ENCODE peak calls at places on chromosomes 3 and 15, in five cellular contexts. K, T, Y, V and S are unnamed samples.

GRCh38 chr15:38002883-38003477 is 68.5 kb downstream of the TMCO5A start:
- DNase-seq in Y (peak; percentile 33), V (no peak), T (no peak), K (peak; percentile 41), S (peak; percentile 20)

GRCh38 chr3:160016972-160017371 is 28.3 kb downstream of the IL12A start:
- DNase-seq in V (no peak), Y (no peak), K (no peak), T (no peak), S (no peak)

GRCh38 chr3:159797771-159798170 is 190.9 kb upstream of the IL12A start:
- DNase-seq in T (no peak), K (no peak), Y (no peak), V (no peak), S (no peak)

GRCh38 chr3:52396907-52397591 is 47.9 kb downstream of the SEMA3G start:
- DNase-seq in Y (no peak), V (no peak), K (no peak), T (no peak), S (no peak)

GRCh38 chr3:73601031-73601430 is 23.7 kb downstream of the PDZRN3 start:
- DNase-seq in Y (no peak), V (no peak), K (no peak), T (no peak), S (no peak)

GRCh38 chr3:196193037-196193737 is 18.0 kb downstream of the ZDHHC19 start:
- DNase-seq in Y (no peak), T (no peak), K (no peak), V (no peak), S (peak; percentile 52)

GRCh38 chr3:59655616-59656015 is 605.8 kb upstream of the CFAP20DC start:
- DNase-seq in T (no peak), Y (no peak), V (no peak), K (no peak), S (no peak)

GRCh38 chr3:33722186-33722585 is 4.1 kb upstream of the CLASP2 start:
- DNase-seq in Y (no peak), T (no peak), V (no peak), K (no peak), S (no peak)

GRCh38 chr3:177354461-177354860 is 157.2 kb upstream of the TBL1XR1 start:
- DNase-seq in Y (no peak), T (no peak), K (no peak), V (no peak), S (no peak)

GRCh38 chr15:101167791-101168462 is 83.9 kb downstream of the CHSY1 start:
- DNase-seq in K (peak; percentile 77), Y (no peak), T (no peak), V (peak; percentile 79), S (no peak)

GRCh38 chr3:17023006-17023664 is 138.4 kb downstream of the PLCL2 start:
- DNase-seq in K (no peak), Y (peak; percentile 42), T (no peak), V (no peak), S (no peak)

GRCh38 chr3:101091489-101091888 is 98.3 kb upstream of the ABI3BP start:
- DNase-seq in K (no peak), T (no peak), Y (no peak), V (no peak), S (no peak)

GRCh38 chr15:22868928-22869327 is 30.5 kb downstream of the NIPA2 start:
- DNase-seq in Y (no peak), T (no peak), K (no peak), V (no peak), S (no peak)

GRCh38 chr15:64681424-64682024 is 93.9 kb downstream of the RBPMS2 start:
- DNase-seq in K (no peak), V (no peak), T (no peak), Y (no peak), S (no peak)

GRCh38 chr15:74535388-74536084 is 5.5 kb upstream of the ARID3B start:
- DNase-seq in K (no peak), T (no peak), V (no peak), Y (no peak), S (no peak)

GRCh38 chr15:43769584-43770228 is 7.1 kb downstream of the ELL3 start:
- DNase-seq in Y (no peak), V (peak; percentile 75), K (no peak), T (no peak), S (no peak)

GRCh38 chr15:68204776-68205557 is at the start of gene CALML4:
- DNase-seq in V (peak; percentile 76), T (peak; percentile 88), Y (no peak), K (peak; percentile 77), S (no peak)

GRCh38 chr3:74520895-74521294 is 93.6 kb downstream of the CNTN3 start:
- DNase-seq in Y (no peak), T (no peak), K (no peak), V (no peak), S (no peak)

GRCh38 chr3:186172353-186172752 is 63.5 kb upstream of the ETV5 start:
- DNase-seq in Y (no peak), K (no peak), V (no peak), T (no peak), S (no peak)

GRCh38 chr3:42369832-42370231 is 40.6 kb downstream of the LYZL4 start:
- DNase-seq in K (no peak), T (no peak), Y (no peak), V (no peak), S (no peak)

GRCh38 chr15:101128191-101128590 is 123.7 kb downstream of the CHSY1 start:
- DNase-seq in K (no peak), Y (no peak), T (no peak), V (no peak), S (no peak)

DNA sequence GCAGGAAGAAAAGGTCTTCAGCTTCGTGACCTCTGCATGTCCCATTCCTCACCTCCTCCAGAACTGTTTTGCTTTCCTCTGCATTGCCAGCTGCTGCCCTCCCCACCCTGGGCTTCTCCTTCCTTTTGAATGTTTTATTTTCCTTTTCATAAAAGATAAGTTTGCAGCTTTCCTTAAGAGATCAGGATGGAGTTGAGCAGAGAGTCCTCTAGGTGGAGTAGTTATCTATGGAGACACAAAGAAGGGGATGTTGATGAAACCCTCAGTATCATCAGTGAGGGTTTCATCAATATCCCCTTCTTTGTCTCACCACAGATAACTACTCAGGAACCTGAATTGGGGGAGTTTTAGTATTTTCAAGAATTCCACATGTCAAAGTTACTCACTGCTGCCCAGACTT is 19.0 kb upstream of the SLC25A36 start:
- DNase-seq in Y (no peak), V (no peak), T (no peak), K (no peak), S (no peak)
- TF ChIP-seq CTCF in Y (peak; percentile 47), V (peak; percentile 54), T (no peak), K (no peak), S (peak; percentile 42)

GRCh38 chr15:62343397-62343796 is 178.3 kb upstream of the C2CD4B start:
- DNase-seq in T (no peak), K (no peak), V (no peak), Y (no peak), S (no peak)
- H3K4me3 ChIP-seq in T (no peak overlapping the region), K (no peak overlapping the region), V (no peak overlapping the region), Y (no peak overlapping the region), S (no peak overlapping the region)

GRCh38 chr15:94412979-94413741 is 181.8 kb downstream of the MCTP2 start:
- DNase-seq in K (no peak), Y (no peak), T (no peak), V (no peak), S (peak; percentile 3)
- TF ChIP-seq CTCF in K (no peak), Y (peak; percentile 16), T (no peak), V (peak; percentile 54), S (peak; percentile 25)

DNA sequence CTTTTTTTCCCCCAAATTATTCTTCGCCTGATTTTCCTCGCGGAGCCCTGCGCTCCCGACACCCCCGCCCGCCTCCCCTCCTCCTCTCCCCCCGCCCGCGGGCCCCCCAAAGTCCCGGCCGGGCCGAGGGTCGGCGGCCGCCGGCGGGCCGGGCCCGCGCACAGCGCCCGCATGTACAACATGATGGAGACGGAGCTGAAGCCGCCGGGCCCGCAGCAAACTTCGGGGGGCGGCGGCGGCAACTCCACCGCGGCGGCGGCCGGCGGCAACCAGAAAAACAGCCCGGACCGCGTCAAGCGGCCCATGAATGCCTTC is 422 bp downstream of the SOX2 start:
- DNase-seq in V (no peak), T (no peak), K (no peak), Y (no peak), S (no peak)
- H3K4me3 ChIP-seq in V (no peak overlapping the region), T (peak overlapping the region; percentile 26), K (peak overlapping the region; percentile 41), Y (no peak overlapping the region), S (peak overlapping the region; percentile 43)